ENCODE peak calls at places on chromosomes 3 and 15, in ten cellular contexts. F, H, N, W, I, R, J, V, Q and A are unnamed samples.

GRCh38 chr15:38899300-38899699 is 334.7 kb upstream of the RASGRP1 start:
- DNase-seq in F (no peak), H (no peak), N (no peak), W (no peak), I (peak), R (no peak), J (no peak), V (no peak), Q (peak), A (no peak)

GRCh38 chr15:47266556-47266955 is 450.7 kb upstream of the SEMA6D start:
- DNase-seq in F (no peak), H (no peak), N (no peak), W (no peak), I (no peak), R (no peak), J (no peak), V (no peak), Q (no peak), A (no peak)

GRCh38 chr3:54353547-54354339 is 231.4 kb downstream of the CACNA2D3 start:
- DNase-seq in F (no peak), H (no peak), N (no peak), W (no peak), I (peak), R (no peak), J (no peak), V (no peak), Q (no peak), A (peak)

GRCh38 chr15:57607570-57608000 is 15.9 kb downstream of the MYZAP start:
- DNase-seq in F (no peak), H (no peak), N (no peak), W (peak), I (peak), R (no peak), J (no peak), V (no peak), Q (peak), A (no peak)

GRCh38 chr3:132964267-132964666 is 73.9 kb upstream of the TMEM108 start:
- DNase-seq in F (no peak), H (no peak), N (no peak), W (no peak), I (no peak), R (no peak), J (no peak), V (no peak), Q (no peak), A (no peak)

GRCh38 chr3:190056795-190057194 is 63.9 kb downstream of the P3H2 start:
- DNase-seq in F (no peak), H (no peak), N (peak), W (no peak), I (no peak), R (no peak), J (no peak), V (no peak), Q (no peak), A (no peak)

GRCh38 chr15:72935521-72935920 is 116.7 kb upstream of the NEO1 start:
- DNase-seq in F (no peak), H (no peak), N (no peak), W (no peak), I (no peak), R (no peak), J (no peak), V (no peak), Q (no peak), A (no peak)

GRCh38 chr3:72193768-72194463 is 409.0 kb upstream of the PROK2 start:
- DNase-seq in F (no peak), H (no peak), N (no peak), W (no peak), I (peak), R (no peak), J (no peak), V (no peak), Q (no peak), A (peak)

GRCh38 chr3:41464401-41464800 is 265.1 kb downstream of the CTNNB1 start:
- DNase-seq in F (no peak), H (no peak), N (peak), W (no peak), I (peak), R (no peak), J (no peak), V (no peak), Q (peak), A (no peak)

GRCh38 chr3:192869131-192870027 is 48.3 kb downstream of the MB21D2 start:
- DNase-seq in F (no peak), H (no peak), N (peak), W (no peak), I (peak), R (no peak), J (no peak), V (no peak), Q (peak), A (no peak)

GRCh38 chr15:63465104-63465503 is 39.3 kb upstream of the USP3 start:
- DNase-seq in F (no peak), H (no peak), N (no peak), W (no peak), I (peak), R (no peak), J (no peak), V (no peak), Q (peak), A (no peak)